ENCODE peak calls at places on chromosome 22, in eight cellular contexts. J is PC-3, A is GM23338, O is HCT116, R is GM23248, S is hepatocyte, G is SK-N-SH, N is neural progenitor cell. X is an unnamed sample.
A peak's percentile ranks its signal among the peaks of the same experiment; 100 is the strongest.

GRCh38 chr22:24423519-24424000 is 3.8 kb upstream of the ADORA2A start:
- DNase-seq in J (peak; percentile 34), A (peak; percentile 70), O (no peak), R (peak; percentile 71), S (peak; percentile 73), G (peak; percentile 96), N (peak; percentile 81), X (peak; percentile 74)

GRCh38 chr22:38138961-38139360 is 28.5 kb upstream of the BAIAP2L2 start:
- DNase-seq in J (no peak), A (no peak), O (no peak), R (no peak), S (no peak), G (no peak), N (no peak), X (no peak)

GRCh38 chr22:41983516-41983915 is 14.3 kb downstream of the SEPTIN3 start:
- DNase-seq in J (no peak), A (no peak), O (no peak), R (peak; percentile 66), S (no peak), G (no peak), N (no peak), X (no peak)

GRCh38 chr22:21447694-21448402 is 19.3 kb upstream of the TMEM191C start:
- DNase-seq in J (no peak), A (peak; percentile 64), O (no peak), R (peak; percentile 17), S (no peak), G (peak; percentile 58), N (peak; percentile 4), X (no peak)

GRCh38 chr22:46390652-46391301 is 55.3 kb downstream of the TRMU start:
- DNase-seq in J (peak; percentile 63), A (no peak), O (no peak), R (peak; percentile 92), S (no peak), G (peak; percentile 81), N (peak; percentile 27), X (no peak)

GRCh38 chr22:49670610-49671330 is 156.9 kb downstream of the BRD1 start:
- DNase-seq in J (no peak), A (no peak), O (no peak), R (no peak), S (no peak), G (peak; percentile 63), N (peak; percentile 77), X (no peak)

GRCh38 chr22:32801436-32802290 is at the start of gene TIMP3:
- DNase-seq in J (no peak), A (peak; percentile 90), O (no peak), R (peak; percentile 93), S (peak; percentile 89), G (peak; percentile 95), N (peak; percentile 92), X (no peak)

GRCh38 chr22:48049116-48049515 is 1286.7 kb downstream of the TBC1D22A start:
- DNase-seq in J (no peak), A (no peak), O (no peak), R (no peak), S (no peak), G (no peak), N (no peak), X (no peak)

GRCh38 chr22:22099833-22100812 is 117.5 kb upstream of the TOP3B start:
- DNase-seq in J (peak; percentile 39), A (peak; percentile 50), O (peak; percentile 35), R (peak; percentile 38), S (peak; percentile 22), G (no peak), N (peak; percentile 38), X (peak; percentile 71)

GRCh38 chr22:41848468-41848867 is 15.6 kb downstream of the SREBF2 start:
- DNase-seq in J (no peak), A (peak; percentile 44), O (no peak), R (peak; percentile 44), S (peak; percentile 70), G (no peak), N (no peak), X (no peak)

GRCh38 chr22:41963453-41964105 is 5.7 kb upstream of the SEPTIN3 start:
- DNase-seq in J (no peak), A (no peak), O (no peak), R (no peak), S (no peak), G (no peak), N (peak; percentile 65), X (no peak)

GRCh38 chr22:25169278-25170031 is 30.2 kb upstream of the CRYBB3 start:
- DNase-seq in J (peak; percentile 8), A (no peak), O (peak; percentile 33), R (no peak), S (no peak), G (no peak), N (no peak), X (no peak)

GRCh38 chr22:37909756-37910155 is 3.7 kb downstream of the MICALL1 start:
- DNase-seq in J (no peak), A (no peak), O (no peak), R (peak; percentile 37), S (no peak), G (no peak), N (no peak), X (no peak)

GRCh38 chr22:48581206-48581766 is 1246.4 kb downstream of the BRD1 start:
- DNase-seq in J (no peak), A (no peak), O (no peak), R (no peak), S (no peak), G (no peak), N (no peak), X (no peak)

GRCh38 chr22:48079505-48080295 is 1317.2 kb downstream of the TBC1D22A start:
- DNase-seq in J (no peak), A (no peak), O (no peak), R (no peak), S (no peak), G (no peak), N (no peak), X (peak; percentile 47)

GRCh38 chr22:24486501-24486921 is 8.6 kb upstream of the UPB1 start:
- DNase-seq in J (peak; percentile 78), A (no peak), O (no peak), R (peak; percentile 91), S (no peak), G (no peak), N (no peak), X (no peak)

DNA sequence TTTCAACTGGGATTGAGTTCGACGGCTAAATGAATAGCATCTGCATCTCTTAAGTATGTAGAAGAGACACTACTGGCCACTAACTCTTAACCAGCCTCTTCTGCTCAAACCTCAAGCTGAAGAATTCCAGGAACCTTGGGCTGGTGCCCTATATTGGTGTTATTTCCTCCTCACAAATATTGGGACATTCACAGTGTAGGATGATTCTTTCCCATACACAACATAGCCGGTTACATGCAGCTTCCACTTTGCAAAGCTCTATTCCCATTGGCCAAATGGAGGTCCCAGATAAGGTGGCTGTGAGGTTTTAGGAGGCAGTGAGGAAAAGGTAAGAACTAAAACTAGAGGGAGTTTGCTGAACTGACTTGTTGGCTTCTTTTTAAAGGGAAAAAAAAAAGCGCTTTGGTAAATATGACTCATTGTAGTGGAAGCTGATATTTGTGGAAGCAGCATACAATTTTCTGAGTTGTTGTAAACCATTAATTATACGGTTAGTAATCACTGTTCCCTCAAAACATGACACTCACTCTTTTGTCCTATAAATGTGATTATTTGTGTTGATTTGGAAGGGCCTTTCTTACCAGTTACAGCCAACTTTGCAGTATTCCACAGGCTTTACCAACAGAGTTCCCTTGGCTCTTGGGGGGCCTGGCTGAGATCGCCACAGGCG is 17.6 kb downstream of the C22orf31 start:
- DNase-seq in J (peak; percentile 51), A (no peak), O (no peak), R (peak; percentile 80), S (no peak), G (no peak), N (no peak), X (no peak)
- H3K27ac ChIP-seq in J (peak overlapping the region; percentile 41), A (peak overlapping the region; percentile 19), O (no peak overlapping the region), R (peak overlapping the region; percentile 87), S (peak overlapping the region; percentile 46), G (peak overlapping the region; percentile 94), N (no peak overlapping the region), X (no peak overlapping the region)

GRCh38 chr22:43157874-43158546 is 6.7 kb downstream of the TSPO start:
- DNase-seq in J (no peak), A (no peak), O (no peak), R (no peak), S (no peak), G (no peak), N (no peak), X (no peak)
- H3K4me1 ChIP-seq in J (peaks cover 9% of the 10 kb centered on the region), A (no peaks in the 10 kb centered on the region), O (peaks cover 6% of the 10 kb centered on the region), R (peaks cover 15% of the 10 kb centered on the region), S (no peaks in the 10 kb centered on the region), G (no peaks in the 10 kb centered on the region), N (no peaks in the 10 kb centered on the region), X (peaks cover 1% of the 10 kb centered on the region)

GRCh38 chr22:17588606-17589005 is 25.3 kb downstream of the SLC25A18 start:
- DNase-seq in J (no peak), A (no peak), O (no peak), R (no peak), S (no peak), G (no peak), N (no peak), X (no peak)

GRCh38 chr22:17589810-17590375 is 26.6 kb downstream of the SLC25A18 start:
- DNase-seq in J (no peak), A (no peak), O (no peak), R (no peak), S (no peak), G (no peak), N (no peak), X (no peak)

GRCh38 chr22:17590586-17590985 is 27.3 kb downstream of the SLC25A18 start:
- DNase-seq in J (no peak), A (no peak), O (no peak), R (no peak), S (no peak), G (no peak), N (no peak), X (no peak)

GRCh38 chr22:17586831-17587440 is 23.6 kb downstream of the SLC25A18 start:
- DNase-seq in J (no peak), A (no peak), O (no peak), R (no peak), S (no peak), G (no peak), N (no peak), X (no peak)

GRCh38 chr22:17587631-17588030 is 24.3 kb downstream of the SLC25A18 start:
- DNase-seq in J (no peak), A (no peak), O (no peak), R (no peak), S (no peak), G (no peak), N (no peak), X (no peak)
- TF ChIP-seq EZH2phosphoT487 in J (no peak), A (no peak), O (no peak), R (no peak), S (no peak), G (no peak), N (no peak), X (no peak)

GRCh38 chr22:28147401-28147800 is 228.3 kb upstream of the PITPNB start:
- DNase-seq in J (no peak), A (no peak), O (no peak), R (no peak), S (no peak), G (no peak), N (no peak), X (no peak)

GRCh38 chr22:28151241-28151640 is 232.2 kb upstream of the PITPNB start:
- DNase-seq in J (no peak), A (no peak), O (no peak), R (no peak), S (peak; percentile 30), G (no peak), N (no peak), X (no peak)

GRCh38 chr22:28146401-28147304 is 227.6 kb upstream of the PITPNB start:
- DNase-seq in J (no peak), A (no peak), O (no peak), R (peak; percentile 15), S (no peak), G (no peak), N (no peak), X (no peak)

GRCh38 chr22:28143961-28144745 is 225.1 kb upstream of the PITPNB start:
- DNase-seq in J (no peak), A (no peak), O (no peak), R (no peak), S (no peak), G (no peak), N (no peak), X (no peak)

GRCh38 chr22:28148816-28149465 is 229.9 kb upstream of the PITPNB start:
- DNase-seq in J (no peak), A (no peak), O (no peak), R (peak; percentile 42), S (no peak), G (no peak), N (no peak), X (no peak)
- H3K27ac ChIP-seq in J (no peak overlapping the region), A (no peak overlapping the region), O (no peak overlapping the region), R (no peak overlapping the region), S (no peak overlapping the region), G (no peak overlapping the region), N (no peak overlapping the region), X (no peak overlapping the region)

X was measured in OCI-LY7.